ENCODE peak calls at places on chromosome 2, in nine cellular contexts. X is HFFc6, W is psoas muscle, M is astrocyte of the spinal cord, F is tibial nerve, S is GM23338, Y is esophagus squamous epithelium, C is GM12864, G is PC-3. Z is an unnamed sample.

GRCh38 chr2:241894681-241895426 is 25.3 kb downstream of the RTP5 start:
- DNase-seq in X (no peak), C (no peak), M (no peak), F (peak; percentile 11), W (no peak), Y (no peak), S (no peak), G (no peak), Z (no peak)

GRCh38 chr2:16170675-16171424 is 230.5 kb downstream of the MYCN start:
- DNase-seq in Y (no peak), C (no peak), S (no peak), M (no peak), W (no peak), X (no peak), F (no peak), G (no peak), Z (no peak)

GRCh38 chr2:121189656-121190381 is 95.2 kb downstream of the TFCP2L1 start:
- DNase-seq in G (no peak), M (no peak), W (no peak), X (no peak), C (no peak), F (no peak), S (no peak), Y (no peak), Z (no peak)

GRCh38 chr2:3101704-3102055 is 275.9 kb downstream of the EIPR1 start:
- DNase-seq in G (no peak), X (no peak), S (no peak), F (no peak), M (no peak), W (no peak), C (no peak), Y (no peak), Z (no peak)

GRCh38 chr2:232485757-232486557 is 1.7 kb downstream of the ECEL1 start:
- DNase-seq in S (peak; percentile 55), X (no peak), Y (no peak), M (no peak), G (no peak), F (no peak), W (no peak), C (no peak), Z (no peak)

GRCh38 chr2:224591245-224591644 is 6.1 kb upstream of the CUL3 start:
- DNase-seq in W (no peak), S (no peak), M (no peak), C (no peak), Y (no peak), X (no peak), F (no peak), G (no peak), Z (no peak)

GRCh38 chr2:183998797-183999190 is 599.5 kb upstream of the ZNF804A start:
- DNase-seq in Y (no peak), G (no peak), S (peak; percentile 23), W (no peak), M (no peak), X (no peak), C (peak; percentile 33), F (no peak), Z (no peak)

GRCh38 chr2:22890142-22890541 is 494.8 kb upstream of the KLHL29 start:
- DNase-seq in G (no peak), S (no peak), W (no peak), C (no peak), Y (no peak), X (no peak), M (no peak), F (no peak), Z (no peak)

GRCh38 chr2:150586858-150587257 is 99.4 kb upstream of the RND3 start:
- DNase-seq in W (no peak), Y (no peak), X (peak; percentile 92), G (peak; percentile 92), F (no peak), M (peak; percentile 63), C (no peak), S (no peak), Z (no peak)

GRCh38 chr2:179265082-179265575 is 497 bp upstream of the SESTD1 start:
- DNase-seq in G (peak; percentile 22), F (no peak), C (no peak), Y (no peak), M (no peak), W (no peak), X (peak; percentile 57), S (no peak), Z (no peak)

GRCh38 chr2:227191367-227191766 is 26.9 kb downstream of the COL4A3 start:
- DNase-seq in G (peak; percentile 45), C (no peak), M (peak; percentile 35), S (peak; percentile 75), F (no peak), W (no peak), X (no peak), Y (no peak), Z (no peak)

GRCh38 chr2:187453078-187453641 is 5.1 kb upstream of the CALCRL start:
- DNase-seq in X (no peak), G (peak; percentile 50), S (peak; percentile 65), Y (no peak), M (peak; percentile 48), C (no peak), F (no peak), W (no peak), Z (no peak)

GRCh38 chr2:57141269-57141668 is 905.3 kb upstream of the VRK2 start:
- DNase-seq in C (no peak), S (no peak), Y (no peak), F (no peak), G (no peak), X (no peak), W (no peak), M (no peak), Z (no peak)

GRCh38 chr2:53473236-53473635 is 294.4 kb upstream of the CHAC2 start:
- DNase-seq in W (no peak), F (no peak), Y (no peak), M (no peak), S (peak; percentile 50), C (no peak), X (no peak), G (peak; percentile 18), Z (no peak)
- TF ChIP-seq CTCF in W (peak; percentile 30), F (no peak), Y (peak; percentile 22), M (peak; percentile 21), S (peak; percentile 81), C (peak; percentile 33), X (peak; percentile 50), G (peak; percentile 58), Z (no peak)

DNA sequence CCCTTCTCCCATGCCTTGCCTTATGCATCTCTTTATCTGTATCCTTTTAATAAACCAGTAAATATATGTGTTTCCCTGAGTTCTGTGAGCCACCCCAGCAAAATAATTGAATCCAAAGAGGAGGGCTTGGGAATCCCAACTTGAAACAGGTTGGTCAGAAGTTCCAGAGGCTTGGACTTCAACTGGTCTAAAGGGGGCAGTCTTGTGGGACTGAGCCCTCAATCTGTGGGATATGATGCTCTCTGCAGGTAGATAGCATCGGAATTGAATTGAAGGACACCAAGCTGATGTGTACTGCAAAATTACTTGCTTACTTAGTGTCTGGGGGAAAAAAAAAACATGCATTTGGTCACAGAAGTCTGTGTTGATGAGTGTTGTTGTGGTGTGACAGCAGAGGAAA is 1033.5 kb upstream of the TMEFF2 start:
- DNase-seq in Y (no peak), C (no peak), W (no peak), M (no peak), G (no peak), X (no peak), F (no peak), S (peak; percentile 37), Z (no peak)
- TF ChIP-seq CTCF in Y (no peak), C (no peak), W (no peak), M (no peak), G (no peak), X (no peak), F (no peak), S (peak; percentile 73), Z (no peak)

GRCh38 chr2:28960401-28960800 is 20.7 kb upstream of the TOGARAM2 start:
- DNase-seq in F (no peak), S (no peak), G (no peak), C (no peak), W (no peak), M (no peak), Y (no peak), X (no peak), Z (no peak)

GRCh38 chr2:28958689-28959088 is 22.4 kb upstream of the TOGARAM2 start:
- DNase-seq in M (peak; percentile 81), G (peak; percentile 93), F (no peak), C (no peak), W (peak; percentile 64), X (peak; percentile 81), S (peak; percentile 92), Y (no peak), Z (no peak)

GRCh38 chr2:28955492-28955891 is 25.6 kb upstream of the TOGARAM2 start:
- DNase-seq in S (peak; percentile 53), G (no peak), C (no peak), X (no peak), F (no peak), Y (no peak), M (no peak), W (no peak), Z (no peak)

GRCh38 chr2:28956415-28956826 is 24.7 kb upstream of the TOGARAM2 start:
- DNase-seq in F (no peak), C (peak; percentile 18), Y (no peak), S (peak; percentile 89), W (no peak), G (no peak), M (no peak), X (no peak), Z (no peak)

DNA sequence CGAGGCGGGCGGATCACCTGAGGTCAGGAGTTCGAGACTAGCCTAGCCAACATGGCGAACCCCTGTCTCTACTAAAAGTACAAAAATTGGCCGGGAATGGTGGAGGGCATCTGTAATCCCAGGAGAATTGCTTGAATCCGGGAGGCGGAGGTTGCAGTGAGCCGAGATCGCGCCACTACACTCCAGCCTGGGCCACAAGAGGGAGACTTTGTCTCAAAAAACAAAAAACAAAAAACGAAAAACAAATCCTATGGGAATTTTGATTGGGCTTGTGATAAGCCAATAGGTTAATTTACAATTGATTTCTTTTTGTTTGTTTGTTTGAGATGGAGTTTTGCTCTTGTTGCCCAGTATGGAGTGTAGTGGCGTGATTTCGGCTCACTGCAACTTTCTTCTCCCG is 24.2 kb upstream of the TOGARAM2 start:
- DNase-seq in M (no peak), X (peak; percentile 21), Y (no peak), W (no peak), F (no peak), S (peak; percentile 70), C (no peak), G (peak; percentile 41), Z (no peak)
- TF ChIP-seq CTCF in M (peak; percentile 48), X (peak; percentile 73), Y (peak; percentile 73), W (peak; percentile 20), F (peak; percentile 18), S (peak; percentile 56), C (peak; percentile 23), G (peak; percentile 55), Z (no peak)

DNA sequence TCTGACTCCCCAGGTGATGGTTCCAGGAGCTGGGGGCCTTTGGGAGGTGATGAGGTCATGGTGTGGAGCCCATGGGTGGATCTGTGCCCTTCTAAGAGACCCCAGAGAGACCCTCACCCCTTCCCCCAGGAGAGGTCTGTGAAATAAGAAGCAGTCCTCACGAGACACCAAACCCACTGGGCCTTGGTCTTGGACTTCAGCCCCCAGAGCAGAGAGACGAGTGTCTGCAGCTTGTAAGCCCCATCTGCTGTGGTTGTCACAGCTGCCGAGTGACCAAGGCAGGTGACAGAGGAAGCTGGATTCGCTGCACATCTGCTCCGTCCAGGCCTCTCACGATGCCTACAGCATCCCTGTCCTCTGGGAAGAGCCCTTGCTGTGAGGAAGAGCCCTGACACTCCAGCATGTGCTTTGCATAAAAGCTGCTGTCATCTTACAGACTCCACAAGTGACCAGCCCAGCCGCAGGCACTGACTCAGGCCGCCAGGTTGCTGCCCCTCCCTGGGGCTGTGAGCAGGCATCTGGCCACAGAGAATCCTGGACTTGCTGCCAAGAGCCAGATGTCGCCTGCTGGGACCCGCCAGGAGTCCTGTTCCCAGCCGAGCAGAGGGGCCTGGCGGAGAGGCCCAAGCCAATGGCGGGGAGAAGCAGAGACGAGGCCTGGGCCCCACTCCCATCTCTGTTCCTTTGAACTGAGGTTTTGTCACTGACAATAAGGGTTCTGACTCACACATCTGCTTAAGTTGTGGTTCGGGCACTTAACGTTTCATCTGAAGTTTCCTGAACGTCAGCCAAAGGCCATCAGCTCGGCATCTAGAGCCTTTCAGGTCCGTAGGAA is 150.7 kb downstream of the PXDN start:
- DNase-seq in G (peak; percentile 92), M (peak; percentile 97), Y (no peak), C (no peak), F (no peak), S (no peak), W (no peak), X (peak; percentile 85), Z (no peak)
- TF ChIP-seq CTCF in G (no peak), M (no peak), Y (no peak), C (no peak), F (no peak), S (no peak), W (no peak), X (no peak), Z (no peak)

Z was measured in omental fat pad.